ENCODE peak calls at places on chromosomes 4 and X, in five cellular contexts. S is mesenchymal stem cell, B is H1, O is H9, P is IMR-90. R is an unnamed sample.
A peak's percentile ranks its signal among the peaks of the same experiment; 100 is the strongest.

GRCh38 chr4:152605641-152606304 is 69.9 kb upstream of the FBXW7 start:
- DNase-seq in O (no peak), P (peak; percentile 34), B (no peak), S (peak; percentile 90), R (no peak)

GRCh38 chr4:42673084-42673429 is 16.2 kb upstream of the ATP8A1 start:
- DNase-seq in S (peak; percentile 24), B (no peak), O (no peak), P (no peak), R (no peak)

GRCh38 chr4:74123065-74123728 is 24.2 kb upstream of the CXCL2 start:
- DNase-seq in S (peak; percentile 92), B (no peak), O (no peak), P (peak; percentile 15), R (no peak)

GRCh38 chr4:169724251-169724650 is 33.5 kb downstream of the HPF1 start:
- DNase-seq in O (no peak), B (no peak), P (peak; percentile 52), S (peak; percentile 17), R (no peak)

GRCh38 chrX:109732780-109733657 is at the start of gene ACSL4:
- DNase-seq in B (peak; percentile 15), O (peak; percentile 87), P (peak; percentile 75), S (peak; percentile 87), R (peak; percentile 73)

GRCh38 chrX:497201-497710 is 110.5 kb upstream of the PPP2R3B start:
- DNase-seq in P (no peak), S (no peak), B (no peak), O (no peak), R (no peak)

GRCh38 chrX:41441934-41442823 is 5.0 kb upstream of the NYX start:
- DNase-seq in O (peak; percentile 86), B (peak; percentile 19), S (peak; percentile 90), P (peak; percentile 55), R (peak; percentile 29)

GRCh38 chrX:135170877-135171519 is at the start of gene CT55:
- DNase-seq in P (no peak), B (no peak), O (peak; percentile 37), S (no peak), R (no peak)

GRCh38 chrX:119226431-119226830 is 9.7 kb upstream of the PGRMC1 start:
- DNase-seq in B (no peak), S (no peak), O (no peak), P (no peak), R (no peak)

GRCh38 chr4:2042207-2042946 is 16.8 kb upstream of the NAT8L start:
- DNase-seq in P (no peak), B (no peak), S (peak; percentile 29), O (peak; percentile 39), R (no peak)

GRCh38 chr4:337932-338758 is 531 bp downstream of the ZNF141 start:
- DNase-seq in P (peak; percentile 36), B (no peak), O (no peak), S (peak; percentile 72), R (no peak)

GRCh38 chr4:185597532-185598188 is 62.4 kb upstream of the PDLIM3 start:
- DNase-seq in B (no peak), S (peak; percentile 84), O (peak; percentile 73), P (peak; percentile 82), R (peak; percentile 67)

GRCh38 chrX:48802813-48803261 is 970 bp downstream of the HDAC6 start:
- DNase-seq in B (no peak), P (no peak), O (no peak), S (peak; percentile 1), R (no peak)

GRCh38 chrX:136768469-136769084 is 12.2 kb downstream of the ARHGEF6 start:
- DNase-seq in S (peak; percentile 82), O (peak; percentile 37), P (peak; percentile 83), B (peak; percentile 15), R (no peak)

GRCh38 chr4:145679991-145680455 is at the start of gene C4orf51:
- DNase-seq in B (no peak), P (peak; percentile 75), S (peak; percentile 83), O (no peak), R (no peak)

GRCh38 chr4:39933689-39934590 is 43.8 kb downstream of the PDS5A start:
- DNase-seq in S (peak; percentile 44), O (no peak), P (peak; percentile 69), B (no peak), R (no peak)

GRCh38 chrX:9516635-9517034 is 51.8 kb downstream of the TBL1X start:
- DNase-seq in O (no peak), P (no peak), B (no peak), S (no peak), R (no peak)

GRCh38 chr4:180150818-180151217 is 2092.4 kb upstream of the TENM3 start:
- DNase-seq in S (peak; percentile 24), P (peak; percentile 12), B (no peak), O (no peak), R (no peak)

GRCh38 chrX:120727911-120728310 is 98.1 kb upstream of the C1GALT1C1 start:
- DNase-seq in S (no peak), B (no peak), P (no peak), O (no peak), R (no peak)

GRCh38 chr4:124483043-124483906 is 229.3 kb downstream of the ANKRD50 start:
- DNase-seq in S (peak; percentile 66), P (peak; percentile 21), O (peak; percentile 45), B (no peak), R (peak; percentile 58)

GRCh38 chr4:124478518-124478917 is 234.0 kb downstream of the ANKRD50 start:
- DNase-seq in S (no peak), O (no peak), P (no peak), B (no peak), R (no peak)

GRCh38 chr4:124484008-124484407 is 228.5 kb downstream of the ANKRD50 start:
- DNase-seq in S (no peak), O (no peak), B (no peak), P (no peak), R (no peak)

GRCh38 chr4:124480061-124480460 is 232.5 kb downstream of the ANKRD50 start:
- DNase-seq in S (no peak), O (no peak), B (no peak), P (no peak), R (no peak)

DNA sequence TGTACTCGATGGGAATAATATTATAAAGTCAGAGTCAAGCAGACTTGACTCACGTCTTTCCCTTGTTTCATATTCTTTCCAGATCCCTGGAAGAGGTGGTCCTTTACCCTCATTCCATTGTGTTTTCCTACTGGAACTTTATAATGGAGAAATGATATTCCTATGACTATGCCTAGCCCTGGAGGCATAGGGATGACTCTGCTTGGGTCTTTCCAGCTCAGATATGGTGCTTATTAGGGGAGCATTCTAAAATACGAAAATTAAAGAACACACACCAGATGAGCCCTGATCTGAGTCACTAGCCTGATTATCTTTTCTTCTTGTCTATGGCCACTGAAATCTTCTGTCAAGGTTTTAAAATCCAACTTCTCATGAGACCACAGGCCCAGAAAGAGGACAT is 231.4 kb downstream of the ANKRD50 start:
- DNase-seq in S (no peak), P (no peak), O (no peak), B (no peak), R (no peak)
- H2BK15ac ChIP-seq in S (no peak overlapping the region), P (no peak overlapping the region), O (no peak overlapping the region), B (no peak overlapping the region), R (no peak overlapping the region)

DNA sequence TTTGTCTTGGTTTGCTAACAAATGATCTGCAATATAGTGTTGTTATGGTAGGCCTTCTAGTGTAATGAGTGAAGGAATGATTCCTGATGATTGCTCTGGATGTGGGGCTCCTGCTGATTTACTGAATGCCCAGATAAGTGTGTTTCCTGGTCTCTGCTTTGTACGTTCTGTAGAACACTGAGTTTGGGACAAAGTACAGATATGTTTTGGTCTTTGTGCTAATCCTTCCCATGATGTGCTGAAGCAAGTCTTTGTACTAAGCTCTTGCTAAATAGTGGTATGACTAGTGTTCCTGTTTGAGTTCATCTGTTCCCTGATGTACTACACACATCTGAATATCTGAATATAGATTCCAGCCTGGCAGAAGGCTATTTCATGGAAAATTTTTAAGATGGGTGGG is 36.9 kb upstream of the XIAP start:
- DNase-seq in O (no peak), B (no peak), S (no peak), P (no peak), R (no peak)
- H3K27ac ChIP-seq in O (no peak overlapping the region), B (no peak overlapping the region), S (no peak overlapping the region), P (no peak overlapping the region), R (no peak overlapping the region)

GRCh38 chr4:41160010-41160789 is 54.1 kb downstream of the APBB2 start:
- DNase-seq in B (peak; percentile 27), O (peak; percentile 53), P (peak; percentile 96), S (peak; percentile 94), R (no peak)
- H3K14ac ChIP-seq in B (no peak overlapping the region), O (no peak overlapping the region), P (peak overlapping the region; percentile 4), S (no peak overlapping the region), R (no peak overlapping the region)

GRCh38 chr4:119204898-119205297 is 7.6 kb upstream of the USP53 start:
- DNase-seq in B (no peak), P (no peak), S (no peak), O (no peak), R (no peak)
- H2BK15ac ChIP-seq in B (no peak overlapping the region), P (peak overlapping the region; percentile 77), S (no peak overlapping the region), O (no peak overlapping the region), R (no peak overlapping the region)

GRCh38 chr4:140071806-140072205 is 82.2 kb downstream of the MAML3 start:
- DNase-seq in S (no peak), P (peak; percentile 91), O (no peak), B (no peak), R (no peak)
- H3K27ac ChIP-seq in S (peak overlapping the region; percentile 50), P (peak overlapping the region; percentile 6), O (no peak overlapping the region), B (no peak overlapping the region), R (no peak overlapping the region)

DNA sequence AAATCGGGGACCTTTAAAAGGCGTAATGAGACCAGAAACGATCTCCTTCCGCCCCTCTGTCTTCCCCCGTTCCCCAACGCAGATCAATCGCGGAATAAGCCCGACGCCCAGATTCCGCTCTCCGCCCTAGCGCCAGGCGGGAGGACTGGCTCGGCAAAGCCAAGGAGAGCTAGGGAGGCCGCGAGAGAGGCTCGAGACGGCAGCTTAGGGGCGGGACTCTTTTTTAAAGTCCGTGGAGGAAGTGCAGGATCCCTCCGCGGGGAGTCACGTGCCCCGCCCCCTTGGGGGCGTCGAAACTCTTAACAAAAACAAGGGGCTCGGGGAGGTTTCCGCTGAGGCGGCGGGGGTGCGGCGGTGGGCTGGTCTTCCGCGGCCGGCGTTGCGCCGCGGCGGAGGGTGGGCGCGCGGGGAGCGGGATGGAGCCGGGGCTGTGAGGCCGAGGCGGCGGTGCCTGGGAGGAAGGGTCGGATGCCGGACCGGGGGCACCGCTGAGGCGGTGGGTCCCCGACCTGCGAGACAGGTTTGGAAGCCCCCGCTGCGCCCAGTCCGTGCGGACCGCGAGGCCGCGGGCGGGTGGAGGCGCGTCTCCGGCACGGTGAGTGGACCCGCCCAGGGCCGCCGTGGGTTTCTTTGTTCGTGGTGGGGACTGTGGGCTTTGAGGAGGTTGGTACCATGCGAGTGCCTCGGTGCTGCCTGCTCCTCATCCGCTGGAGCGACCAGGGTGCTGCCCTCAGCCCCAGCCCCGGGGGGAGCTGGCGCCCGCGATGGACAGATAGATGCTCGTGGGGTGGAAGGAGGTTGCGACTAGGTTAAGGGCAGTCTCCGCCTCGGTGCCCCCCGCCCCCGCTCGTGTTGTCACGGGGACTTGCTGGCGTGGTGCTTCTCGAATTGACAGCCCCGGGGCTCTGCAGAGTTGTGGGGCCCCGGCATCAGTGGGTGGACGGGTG is at the start of gene CCNG2:
- DNase-seq in O (peak; percentile 93), S (peak; percentile 97), P (peak; percentile 94), B (peak; percentile 84), R (no peak)
- H3K14ac ChIP-seq in O (peak within 1 kb of the TSS; percentile 100), S (peak within 1 kb of the TSS; percentile 100), P (peak within 1 kb of the TSS; percentile 84), B (no peak within 1 kb of the TSS), R (peak within 1 kb of the TSS; percentile 99)

R was measured in neuronal stem cell.